ENCODE peak calls at places on chromosomes 1 and 21, in seven cellular contexts. S is neural crest cell, V is lung, B is prostate gland, N is astrocyte of the spinal cord, A is body of pancreas, C is AG09309. U is an unnamed sample.

GRCh38 chr1:74396942-74397341 is 115.5 kb downstream of the LRRC53 start:
- DNase-seq in S (no peak), V (no peak), B (no peak), N (no peak), A (peak; percentile 18), C (no peak), U (no peak)

GRCh38 chr1:245704765-245705164 is 550.0 kb downstream of the KIF26B start:
- DNase-seq in S (no peak), V (no peak), B (no peak), N (peak; percentile 75), A (no peak), C (no peak), U (no peak)

GRCh38 chr1:185601189-185601588 is 133.0 kb upstream of the HMCN1 start:
- DNase-seq in S (no peak), V (no peak), B (no peak), N (no peak), A (no peak), C (no peak), U (no peak)

GRCh38 chr1:20380616-20381035 is 90.0 kb downstream of the VWA5B1 start:
- DNase-seq in S (no peak), V (peak; percentile 46), B (no peak), N (peak; percentile 95), A (no peak), C (peak; percentile 73), U (no peak)

GRCh38 chr1:184820956-184821355 is 66.3 kb upstream of the EDEM3 start:
- DNase-seq in S (no peak), V (no peak), B (no peak), N (no peak), A (no peak), C (no peak), U (no peak)

GRCh38 chr1:59768752-59769411 is 45.9 kb upstream of the HOOK1 start:
- DNase-seq in S (no peak), V (no peak), B (peak; percentile 9), N (no peak), A (peak; percentile 22), C (no peak), U (no peak)

GRCh38 chr21:16588433-16588860 is 858.7 kb downstream of the USP25 start:
- DNase-seq in S (peak; percentile 48), V (peak; percentile 38), B (peak; percentile 51), N (peak; percentile 81), A (peak; percentile 43), C (peak; percentile 45), U (no peak)

GRCh38 chr1:21067551-21068227 is 109.0 kb downstream of the EIF4G3 start:
- DNase-seq in S (no peak), V (no peak), B (no peak), N (no peak), A (no peak), C (no peak), U (no peak)

GRCh38 chr21:34614443-34614692 is 545 bp downstream of the RCAN1 start:
- DNase-seq in S (no peak), V (no peak), B (no peak), N (no peak), A (no peak), C (no peak), U (no peak)

GRCh38 chr1:54809496-54810074 is 8.5 kb upstream of the TTC22 start:
- DNase-seq in S (no peak), V (no peak), B (no peak), N (no peak), A (peak; percentile 28), C (no peak), U (no peak)

GRCh38 chr1:205535866-205536758 is 31.6 kb downstream of the CDK18 start:
- DNase-seq in S (no peak), V (no peak), B (no peak), N (no peak), A (no peak), C (no peak), U (no peak)

GRCh38 chr1:49229555-49229954 is 452.9 kb upstream of the BEND5 start:
- DNase-seq in S (no peak), V (no peak), B (no peak), N (no peak), A (peak; percentile 27), C (no peak), U (peak; percentile 60)

GRCh38 chr1:234743866-234744581 is 134.0 kb upstream of the IRF2BP2 start:
- DNase-seq in S (no peak), V (no peak), B (no peak), N (peak; percentile 91), A (no peak), C (no peak), U (no peak)

GRCh38 chr21:33039542-33039941 is 13.8 kb downstream of the OLIG2 start:
- DNase-seq in S (no peak), V (no peak), B (no peak), N (no peak), A (no peak), C (no peak), U (no peak)

GRCh38 chr1:7608628-7609295 is 162.3 kb upstream of the VAMP3 start:
- DNase-seq in S (peak; percentile 21), V (no peak), B (no peak), N (no peak), A (no peak), C (no peak), U (no peak)

GRCh38 chr1:163213626-163214025 is 10.9 kb upstream of the RGS5 start:
- DNase-seq in S (no peak), V (no peak), B (no peak), N (no peak), A (no peak), C (no peak), U (no peak)

GRCh38 chr1:78114034-78114956 is 68.5 kb downstream of the GIPC2 start:
- DNase-seq in S (peak; percentile 57), V (peak; percentile 45), B (peak; percentile 67), N (peak; percentile 88), A (peak; percentile 73), C (peak; percentile 49), U (peak; percentile 64)

GRCh38 chr1:41516168-41516961 is 31.9 kb upstream of the EDN2 start:
- DNase-seq in S (peak; percentile 93), V (peak; percentile 86), B (peak; percentile 92), N (peak; percentile 91), A (peak; percentile 92), C (peak; percentile 42), U (peak; percentile 94)

GRCh38 chr1:75083848-75084514 is 50.2 kb upstream of the LHX8 start:
- DNase-seq in S (no peak), V (no peak), B (no peak), N (no peak), A (no peak), C (no peak), U (no peak)

GRCh38 chr1:246782120-246782900 is 58.1 kb downstream of the SCCPDH start:
- DNase-seq in S (no peak), V (no peak), B (no peak), N (peak; percentile 81), A (no peak), C (peak; percentile 62), U (no peak)

GRCh38 chr1:40385437-40386310 is 12.1 kb downstream of the SMAP2 start:
- DNase-seq in S (no peak), V (no peak), B (no peak), N (peak; percentile 45), A (peak; percentile 51), C (no peak), U (no peak)

GRCh38 chr21:32137266-32137665 is 141.6 kb downstream of the MIS18A start:
- DNase-seq in S (no peak), V (no peak), B (no peak), N (no peak), A (no peak), C (no peak), U (no peak)

GRCh38 chr1:96370752-96371151 is 350.8 kb upstream of the PTBP2 start:
- DNase-seq in S (no peak), V (no peak), B (no peak), N (peak; percentile 89), A (no peak), C (peak; percentile 67), U (no peak)

DNA sequence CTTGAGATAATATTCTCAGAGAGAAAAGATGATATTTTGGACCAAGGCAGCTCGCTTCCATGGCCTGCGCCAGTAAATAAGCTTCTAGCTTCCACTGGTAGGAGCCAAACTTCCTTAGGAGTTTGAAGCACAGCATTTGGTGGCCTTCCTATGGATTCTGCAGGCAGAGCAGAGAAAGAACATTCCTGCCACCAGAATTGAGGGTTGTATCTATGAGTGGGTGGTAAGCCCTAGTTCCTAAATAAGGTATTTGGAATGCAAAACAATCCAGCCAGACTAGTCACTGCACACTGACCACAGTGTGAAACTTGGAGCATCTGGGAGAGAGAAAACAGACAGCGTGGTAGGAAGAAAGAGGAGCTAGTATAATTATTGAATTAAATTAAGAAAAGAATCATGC is 54.1 kb upstream of the BCAR3 start:
- DNase-seq in S (no peak), V (no peak), B (no peak), N (peak; percentile 83), A (no peak), C (peak; percentile 57), U (no peak)
- TF ChIP-seq CTCF in S (no peak), V (no peak), B (no peak), N (peak; percentile 29), A (no peak), C (peak; percentile 65), U (no peak)

DNA sequence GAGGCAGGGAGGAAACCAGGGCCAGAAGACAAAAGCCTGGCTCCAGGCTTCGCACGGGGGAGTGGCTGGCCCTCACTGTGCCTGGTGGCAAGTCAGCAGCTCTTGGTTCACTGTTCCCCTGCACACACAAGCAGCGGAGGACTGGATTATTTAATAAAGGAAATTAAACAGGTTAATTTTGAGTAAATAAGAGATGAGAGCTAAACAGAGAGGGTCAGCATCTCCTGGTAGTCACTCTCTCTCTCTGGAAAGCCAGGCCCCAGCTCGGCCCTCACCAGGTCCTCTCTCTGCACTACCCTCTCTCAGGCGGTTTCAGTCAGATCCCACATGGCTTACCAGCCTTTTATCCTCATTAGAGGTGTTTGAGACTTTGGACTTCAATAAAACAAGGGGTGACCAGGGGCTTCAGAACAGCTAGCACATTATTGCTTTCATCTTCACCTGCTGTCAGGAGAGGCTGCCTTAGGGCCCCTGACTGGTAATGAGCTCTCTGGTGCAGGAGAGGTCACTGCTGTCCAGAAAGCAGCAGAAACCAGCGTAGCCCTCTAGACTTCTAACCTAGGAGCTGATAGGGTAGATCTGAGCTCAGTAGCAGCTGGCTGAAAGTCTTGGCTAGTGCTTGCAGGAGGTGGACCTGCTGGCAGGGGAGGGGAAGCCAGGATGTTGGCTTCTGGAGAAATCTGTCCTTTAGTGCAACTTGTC is 46.0 kb downstream of the SYT6 start:
- DNase-seq in S (no peak), V (no peak), B (no peak), N (no peak), A (no peak), C (no peak), U (no peak)
- TF ChIP-seq CTCF in S (no peak), V (no peak), B (no peak), N (no peak), A (no peak), C (no peak), U (no peak)

GRCh38 chr1:161787355-161787754 is 21.2 kb downstream of the ATF6 start:
- DNase-seq in S (no peak), V (no peak), B (no peak), N (no peak), A (no peak), C (no peak), U (no peak)
- TF ChIP-seq CTCF in S (no peak), V (no peak), B (no peak), N (peak; percentile 20), A (no peak), C (peak; percentile 16), U (peak; percentile 26)

DNA sequence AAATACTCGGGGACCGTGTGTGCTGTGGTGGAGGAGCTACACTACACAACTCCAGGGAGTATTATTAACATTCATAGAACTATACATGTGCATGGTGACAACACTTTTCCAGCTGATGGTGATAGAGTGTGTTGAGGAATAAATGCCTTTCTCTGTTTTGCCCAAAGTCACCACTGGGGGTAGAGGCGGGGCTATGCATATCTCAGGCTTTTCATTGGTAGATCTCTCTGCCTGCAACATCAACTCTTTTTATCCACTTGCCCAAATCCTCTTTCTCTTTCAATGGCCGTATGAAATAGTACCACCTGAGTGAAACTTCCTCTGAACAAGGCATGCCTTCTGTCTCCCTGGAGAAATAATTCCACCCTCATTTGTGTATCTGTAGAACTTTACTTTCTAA is 107.0 kb upstream of the C8B start:
- DNase-seq in S (no peak), V (no peak), B (no peak), N (no peak), A (no peak), C (no peak), U (no peak)
- TF ChIP-seq CTCF in S (peak; percentile 35), V (no peak), B (no peak), N (no peak), A (no peak), C (peak; percentile 8), U (no peak)